ENCODE peak calls at places on chromosome 10, in ten cellular contexts. J is DND-41; B is bronchial epithelial cell; V is CD8-positive, alpha-beta T cell; D is GM06990; I is cardiac fibroblast; C is brain microvascular endothelial cell; E is IMR-90; O is left ventricle myocardium inferior; S is lung. A is an unnamed sample.

GRCh38 chr10:104325436-104326430 is 12.5 kb downstream of the ITPRIP start:
- DNase-seq in S (peak), I (no peak), O (peak), D (no peak), J (no peak), B (no peak), E (no peak), C (no peak), V (no peak), A (no peak)

GRCh38 chr10:106789623-106790022 is 374.9 kb downstream of the SORCS1 start:
- DNase-seq in O (no peak), I (no peak), D (no peak), C (no peak), B (no peak), S (no peak), V (no peak), E (no peak), J (no peak), A (no peak)

GRCh38 chr10:128078136-128078969 is 47.9 kb downstream of the MKI67 start:
- DNase-seq in O (no peak), J (peak), I (peak), B (peak), E (peak), S (no peak), D (no peak), C (no peak), V (peak), A (peak)

GRCh38 chr10:15558136-15558535 is 161.6 kb downstream of the ITGA8 start:
- DNase-seq in S (no peak), O (no peak), J (no peak), V (no peak), B (no peak), D (no peak), I (peak), E (peak), C (peak), A (peak)

GRCh38 chr10:126969310-126969709 is 64.1 kb downstream of the DOCK1 start:
- DNase-seq in V (peak), B (peak), J (no peak), S (no peak), D (no peak), E (no peak), I (peak), C (peak), O (no peak), A (peak)

GRCh38 chr10:18303851-18304800 is 163.9 kb downstream of the CACNB2 start:
- DNase-seq in V (no peak), O (no peak), S (no peak), I (no peak), C (no peak), D (no peak), B (no peak), J (no peak), E (no peak), A (no peak)

GRCh38 chr10:109156396-109156795 is 766.9 kb downstream of the XPNPEP1 start:
- DNase-seq in S (no peak), V (no peak), J (no peak), C (no peak), O (no peak), D (no peak), E (no peak), B (no peak), I (no peak), A (no peak)

GRCh38 chr10:101146392-101147251 is 15.5 kb downstream of the TLX1 start:
- DNase-seq in D (no peak), V (no peak), O (no peak), J (no peak), C (no peak), B (no peak), E (no peak), S (no peak), I (no peak), A (no peak)

GRCh38 chr10:113630929-113631533 is 32.8 kb downstream of the NRAP start:
- DNase-seq in D (no peak), V (no peak), B (no peak), C (no peak), E (no peak), O (no peak), J (no peak), S (no peak), I (no peak), A (no peak)

GRCh38 chr10:92493362-92493761 is 80.5 kb downstream of the IDE start:
- DNase-seq in O (no peak), V (no peak), C (no peak), D (no peak), J (no peak), E (no peak), I (no peak), S (no peak), B (no peak), A (no peak)

GRCh38 chr10:78004215-78005026 is 24.9 kb downstream of the POLR3A start:
- DNase-seq in S (no peak), J (no peak), C (no peak), O (no peak), V (no peak), I (no peak), E (no peak), B (no peak), D (no peak), A (no peak)

GRCh38 chr10:4678951-4679671 is 146.9 kb upstream of the AKR1E2 start:
- DNase-seq in C (no peak), J (no peak), I (no peak), S (no peak), E (no peak), D (no peak), O (no peak), B (no peak), V (no peak), A (no peak)

GRCh38 chr10:59700709-59701108 is 8.9 kb downstream of the SLC16A9 start:
- DNase-seq in E (no peak), B (no peak), I (no peak), C (no peak), V (no peak), S (no peak), D (no peak), J (no peak), O (no peak), A (no peak)

GRCh38 chr10:11986593-11987216 is 55.9 kb downstream of the UPF2 start:
- DNase-seq in S (peak), B (peak), V (peak), E (peak), I (peak), O (peak), J (peak), D (peak), C (peak), A (peak)

GRCh38 chr10:132666733-132667612 is 119.0 kb downstream of the NKX6-2 start:
- DNase-seq in S (no peak), C (peak), B (peak), D (no peak), O (no peak), I (peak), V (no peak), E (peak), J (no peak), A (peak)

GRCh38 chr10:95480102-95480900 is 80.9 kb downstream of the SORBS1 start:
- DNase-seq in O (peak), C (no peak), S (no peak), V (no peak), E (no peak), I (peak), J (no peak), B (no peak), D (no peak), A (peak)
- TF ChIP-seq CTCF in O (peak), C (no peak), S (no peak), V (no peak), E (no peak), I (peak), J (no peak), B (no peak), D (no peak), A (no peak)

GRCh38 chr10:110646417-110647135 is 2.4 kb downstream of the RBM20 start:
- DNase-seq in I (no peak), D (no peak), V (no peak), B (no peak), O (no peak), E (no peak), S (no peak), J (no peak), C (no peak), A (no peak)

GRCh38 chr10:110642204-110642979 is 1.7 kb upstream of the RBM20 start:
- DNase-seq in J (no peak), S (no peak), I (no peak), C (no peak), B (no peak), D (no peak), V (no peak), E (no peak), O (no peak), A (no peak)

GRCh38 chr10:110644598-110645462 is 694 bp downstream of the RBM20 start:
- DNase-seq in J (no peak), E (no peak), O (no peak), B (no peak), I (no peak), C (no peak), S (no peak), V (no peak), D (no peak), A (no peak)

GRCh38 chr10:110642980-110643655 is 1.0 kb upstream of the RBM20 start:
- DNase-seq in D (no peak), C (no peak), V (no peak), I (no peak), O (peak), B (no peak), E (no peak), J (no peak), S (no peak), A (no peak)

DNA sequence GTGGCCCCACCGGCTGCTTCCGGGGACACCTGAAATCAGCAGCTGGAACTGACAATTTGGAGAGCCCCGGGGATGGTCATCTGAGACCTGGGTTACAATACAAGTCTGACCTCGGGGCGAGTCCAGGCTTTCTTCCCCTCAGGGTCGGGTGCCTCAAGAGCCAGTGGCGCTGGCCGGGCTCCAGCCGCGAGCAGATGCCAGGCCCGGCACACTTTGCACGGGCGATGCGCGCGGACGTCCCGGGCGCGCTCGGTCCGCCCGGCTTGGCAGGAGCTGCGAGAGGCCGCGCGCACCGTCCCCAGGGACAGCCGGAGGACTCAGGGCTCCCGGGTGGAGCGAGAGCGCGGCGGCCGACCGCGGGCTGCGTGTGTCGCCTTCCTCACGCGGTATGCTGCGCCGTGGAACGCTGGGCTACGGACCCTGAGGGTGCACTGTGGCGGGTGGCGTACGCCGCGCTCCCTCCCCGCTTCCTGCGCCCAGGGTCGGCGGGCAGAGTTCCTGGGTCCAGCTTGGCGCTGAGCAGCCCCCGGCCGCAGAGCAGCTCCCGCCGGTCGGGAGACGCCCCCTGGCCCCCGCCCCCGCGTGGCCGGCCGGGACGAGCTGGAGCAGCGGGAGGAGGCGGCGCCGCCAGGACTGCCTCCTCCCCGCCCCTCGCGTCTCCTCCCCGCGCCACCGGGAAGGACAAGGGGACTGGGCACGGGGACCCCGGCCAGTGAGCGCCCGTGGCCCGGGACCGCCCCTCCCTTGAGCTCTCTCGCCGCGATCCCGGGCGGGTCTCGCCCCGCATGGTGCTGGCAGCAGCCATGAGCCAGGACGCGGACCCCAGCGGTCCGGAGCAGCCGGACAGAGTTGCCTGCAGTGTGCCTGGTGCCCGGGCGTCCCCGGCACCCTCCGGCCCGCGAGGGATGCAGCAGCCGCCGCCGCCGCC is at the start of gene RBM20:
- DNase-seq in E (no peak), D (peak), I (no peak), S (no peak), J (no peak), V (no peak), C (no peak), B (no peak), O (peak), A (peak)
- H3K4me3 ChIP-seq in E (peak), D (peak), I (peak), S (peak), J (no peak), V (peak), C (peak), B (peak), O (peak), A (peak)

DNA sequence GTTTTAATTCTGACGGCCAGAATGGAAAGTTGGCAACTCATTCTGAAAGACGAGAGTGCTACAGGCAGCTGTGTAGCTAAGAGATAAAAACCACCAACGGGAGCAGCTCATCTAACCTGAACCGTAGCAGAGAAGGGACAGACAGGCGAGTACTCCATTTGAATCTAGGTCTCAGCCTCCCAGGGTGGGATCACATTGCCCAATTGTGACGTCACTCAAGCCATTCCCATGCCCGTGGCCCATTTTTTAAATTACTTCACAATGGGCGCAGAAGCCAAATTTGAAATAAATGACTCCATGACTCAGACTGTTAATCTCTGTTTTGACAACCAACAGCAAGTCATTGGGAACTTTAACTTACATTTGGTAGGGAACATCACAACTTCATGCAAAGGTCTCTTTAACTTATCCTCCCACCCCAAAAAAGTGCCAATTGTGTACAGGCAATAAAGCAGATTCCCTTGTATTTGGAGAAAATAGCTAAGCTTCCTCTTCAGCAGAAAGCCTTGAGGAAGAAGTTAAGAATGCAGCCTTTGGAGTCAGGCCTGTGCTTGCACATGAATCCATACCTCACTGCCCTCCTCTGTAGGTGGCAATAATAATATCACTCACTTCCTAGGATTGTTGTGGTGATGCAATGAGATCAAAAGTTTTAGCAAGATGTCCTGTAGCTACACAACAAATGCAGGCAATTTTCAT is 93.2 kb upstream of the KIF5B start:
- DNase-seq in S (peak), J (no peak), E (peak), C (peak), O (peak), V (no peak), D (peak), B (peak), I (peak), A (peak)
- TF ChIP-seq CTCF in S (no peak), J (no peak), E (no peak), C (peak), O (no peak), V (no peak), D (no peak), B (no peak), I (no peak), A (peak)

GRCh38 chr10:124745257-124745656 is 1.1 kb upstream of the FAM53B start:
- DNase-seq in D (no peak), C (no peak), S (no peak), B (no peak), E (no peak), J (no peak), V (no peak), O (no peak), I (no peak), A (no peak)

GRCh38 chr10:124746992-124747391 is 2.8 kb upstream of the FAM53B start:
- DNase-seq in I (no peak), B (peak), J (no peak), C (no peak), E (no peak), O (no peak), V (no peak), D (no peak), S (no peak), A (no peak)

GRCh38 chr10:124744047-124744687 is at the start of gene FAM53B:
- DNase-seq in S (peak), B (peak), O (peak), I (peak), D (peak), J (peak), C (peak), E (peak), V (peak), A (peak)

GRCh38 chr10:124744688-124745055 is 494 bp upstream of the FAM53B start:
- DNase-seq in I (peak), V (no peak), J (no peak), B (peak), D (no peak), E (peak), O (no peak), C (peak), S (no peak), A (peak)

GRCh38 chr10:124745678-124746077 is 1.5 kb upstream of the FAM53B start:
- DNase-seq in D (no peak), J (no peak), E (peak), B (peak), I (peak), S (no peak), O (no peak), V (peak), C (peak), A (peak)
- H3K4me3 ChIP-seq in D (no peak), J (no peak), E (no peak), B (no peak), I (no peak), S (no peak), O (no peak), V (no peak), C (no peak), A (no peak)

GRCh38 chr10:110784198-110784597 is 87.5 kb upstream of the PDCD4 start:
- DNase-seq in D (no peak), J (no peak), S (no peak), O (no peak), E (no peak), I (no peak), V (no peak), C (no peak), B (no peak), A (no peak)

GRCh38 chr10:110782616-110783015 is 89.1 kb upstream of the PDCD4 start:
- DNase-seq in C (no peak), E (no peak), B (no peak), I (no peak), D (no peak), V (no peak), O (no peak), J (no peak), S (no peak), A (no peak)

GRCh38 chr10:110786172-110786571 is 85.6 kb upstream of the PDCD4 start:
- DNase-seq in S (no peak), C (no peak), D (no peak), B (peak), O (no peak), E (peak), I (no peak), J (no peak), V (no peak), A (no peak)

GRCh38 chr10:110781139-110781538 is 90.6 kb upstream of the PDCD4 start:
- DNase-seq in C (no peak), V (no peak), O (no peak), S (no peak), J (no peak), B (no peak), I (no peak), E (no peak), D (no peak), A (no peak)

GRCh38 chr10:110783509-110784103 is 88.1 kb upstream of the PDCD4 start:
- DNase-seq in O (no peak), C (peak), E (peak), I (peak), V (peak), S (no peak), D (no peak), B (no peak), J (no peak), A (peak)
- TF ChIP-seq CTCF in O (no peak), C (no peak), E (no peak), I (no peak), V (no peak), S (no peak), D (no peak), B (no peak), J (no peak), A (no peak)

GRCh38 chr10:117139581-117140524 is 1.8 kb upstream of the VAX1 start:
- DNase-seq in J (no peak), D (no peak), B (no peak), V (no peak), S (no peak), E (no peak), C (no peak), I (no peak), O (no peak), A (no peak)

GRCh38 chr10:117136391-117136975 is 1.6 kb downstream of the VAX1 start:
- DNase-seq in I (no peak), O (no peak), C (no peak), D (no peak), V (no peak), B (no peak), E (no peak), J (no peak), S (no peak), A (no peak)

GRCh38 chr10:117138838-117139580 is 939 bp upstream of the VAX1 start:
- DNase-seq in D (no peak), B (no peak), S (no peak), I (no peak), C (no peak), E (no peak), J (no peak), V (no peak), O (no peak), A (no peak)

GRCh38 chr10:117137031-117137910 is 799 bp downstream of the VAX1 start:
- DNase-seq in V (no peak), J (no peak), D (peak), S (no peak), B (no peak), I (peak), C (no peak), O (no peak), E (no peak), A (peak)

GRCh38 chr10:117137911-117138642 is at the start of gene VAX1:
- DNase-seq in B (no peak), I (no peak), J (no peak), S (no peak), D (peak), V (no peak), O (no peak), C (no peak), E (no peak), A (no peak)
- H3K4me3 ChIP-seq in B (peak), I (peak), J (no peak), S (no peak), D (no peak), V (no peak), O (peak), C (peak), E (no peak), A (peak)

GRCh38 chr10:61701055-61701705 is 38.5 kb downstream of the CABCOCO1 start:
- DNase-seq in C (no peak), S (no peak), J (no peak), D (no peak), I (no peak), O (no peak), V (no peak), B (no peak), E (peak), A (no peak)
- TF ChIP-seq CTCF in C (no peak), S (no peak), J (no peak), D (no peak), I (no peak), O (no peak), V (no peak), B (no peak), E (peak), A (peak)

DNA sequence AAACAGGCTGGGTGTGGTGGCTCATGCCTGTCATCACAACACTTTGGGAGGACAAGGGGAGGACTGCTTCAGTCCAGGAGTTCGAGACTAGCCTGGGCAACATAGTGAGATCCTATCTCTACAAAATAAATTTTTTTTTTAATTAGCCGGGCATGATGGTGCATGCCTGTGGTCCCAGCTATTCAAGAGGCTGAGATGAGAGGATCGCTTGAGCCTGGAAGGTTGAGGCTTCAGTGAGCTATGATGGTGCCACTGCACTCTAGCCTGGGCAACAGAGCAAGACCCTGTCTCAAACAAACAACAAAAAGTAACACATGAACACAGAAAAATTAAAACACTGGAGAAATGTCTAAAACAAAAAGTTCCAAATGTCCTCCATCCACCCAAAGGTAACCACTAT is 22.9 kb downstream of the PIK3AP1 start:
- DNase-seq in E (no peak), B (no peak), V (no peak), C (no peak), O (no peak), I (no peak), S (no peak), D (no peak), J (no peak), A (no peak)
- H3K4me3 ChIP-seq in E (no peak), B (no peak), V (no peak), C (no peak), O (no peak), I (no peak), S (no peak), D (peak), J (no peak), A (no peak)

GRCh38 chr10:66627156-66627555 is 298.7 kb upstream of the LRRTM3 start:
- DNase-seq in O (no peak), D (no peak), C (peak), V (no peak), S (no peak), J (no peak), B (peak), I (no peak), E (no peak), A (peak)
- TF ChIP-seq CTCF in O (peak), D (no peak), C (peak), V (no peak), S (no peak), J (no peak), B (peak), I (peak), E (no peak), A (no peak)